ENCODE peak calls at places on chromosome 1, in five cellular contexts. One of them, this sample, is unnamed.

GRCh38 chr1:192170196-192170984 is 12.1 kb downstream of the RGS18 start:
- DNase-seq in endothelial cell: no peak
- DNase-seq in neural progenitor cell: no peak
- DNase-seq in GM06990: no peak
- DNase-seq in progenitor cell of endocrine pancreas: no peak
- DNase-seq in this sample: no peak

GRCh38 chr1:15083578-15083977 is 70.0 kb upstream of the TMEM51 start:
- DNase-seq in endothelial cell: no peak
- DNase-seq in neural progenitor cell: no peak
- DNase-seq in GM06990: no peak
- DNase-seq in progenitor cell of endocrine pancreas: no peak
- DNase-seq in this sample: no peak

GRCh38 chr1:152886090-152886489 is 8.0 kb downstream of the SMCP start:
- DNase-seq in endothelial cell: no peak
- DNase-seq in neural progenitor cell: no peak
- DNase-seq in GM06990: no peak
- DNase-seq in progenitor cell of endocrine pancreas: no peak
- DNase-seq in this sample: no peak

GRCh38 chr1:16189921-16190499 is 22.4 kb downstream of the ARHGEF19 start:
- DNase-seq in endothelial cell: no peak
- DNase-seq in neural progenitor cell: no peak
- DNase-seq in GM06990: no peak
- DNase-seq in progenitor cell of endocrine pancreas: no peak
- DNase-seq in this sample: no peak

GRCh38 chr1:234770924-234771540 is 161.1 kb upstream of the IRF2BP2 start:
- DNase-seq in endothelial cell: no peak
- DNase-seq in neural progenitor cell: no peak
- DNase-seq in GM06990: no peak
- DNase-seq in progenitor cell of endocrine pancreas: no peak
- DNase-seq in this sample: no peak

GRCh38 chr1:112298558-112298957 is 97.5 kb upstream of the CTTNBP2NL start:
- DNase-seq in endothelial cell: peak; percentile 71
- DNase-seq in neural progenitor cell: peak; percentile 80
- DNase-seq in GM06990: no peak
- DNase-seq in progenitor cell of endocrine pancreas: peak; percentile 14
- DNase-seq in this sample: peak; percentile 71

GRCh38 chr1:24362982-24363614 is 43.9 kb downstream of the GRHL3 start:
- DNase-seq in endothelial cell: no peak
- DNase-seq in neural progenitor cell: no peak
- DNase-seq in GM06990: no peak
- DNase-seq in progenitor cell of endocrine pancreas: no peak
- DNase-seq in this sample: no peak

GRCh38 chr1:173139706-173140105 is 67.4 kb downstream of the TNFSF4 start:
- DNase-seq in endothelial cell: no peak
- DNase-seq in neural progenitor cell: no peak
- DNase-seq in GM06990: no peak
- DNase-seq in progenitor cell of endocrine pancreas: no peak
- DNase-seq in this sample: no peak

GRCh38 chr1:207243756-207244408 is 77.6 kb upstream of the CD55 start:
- DNase-seq in endothelial cell: no peak
- DNase-seq in neural progenitor cell: no peak
- DNase-seq in GM06990: no peak
- DNase-seq in progenitor cell of endocrine pancreas: no peak
- DNase-seq in this sample: no peak

GRCh38 chr1:116712510-116712909 is 41.7 kb upstream of the CD2 start:
- DNase-seq in endothelial cell: no peak
- DNase-seq in neural progenitor cell: no peak
- DNase-seq in GM06990: no peak
- DNase-seq in progenitor cell of endocrine pancreas: no peak
- DNase-seq in this sample: no peak

GRCh38 chr1:52348704-52349301 is 17.2 kb downstream of the CC2D1B start:
- DNase-seq in endothelial cell: peak; percentile 50
- DNase-seq in neural progenitor cell: peak; percentile 71
- DNase-seq in GM06990: no peak
- DNase-seq in progenitor cell of endocrine pancreas: no peak
- DNase-seq in this sample: no peak

GRCh38 chr1:15680131-15680530 is 4.0 kb upstream of the PLEKHM2 start:
- DNase-seq in endothelial cell: no peak
- DNase-seq in neural progenitor cell: no peak
- DNase-seq in GM06990: no peak
- DNase-seq in progenitor cell of endocrine pancreas: no peak
- DNase-seq in this sample: no peak

GRCh38 chr1:93708734-93709481 is 27.3 kb upstream of the BCAR3 start:
- DNase-seq in endothelial cell: no peak
- DNase-seq in neural progenitor cell: no peak
- DNase-seq in GM06990: peak; percentile 60
- DNase-seq in progenitor cell of endocrine pancreas: no peak
- DNase-seq in this sample: no peak

GRCh38 chr1:59446257-59446901 is 149.5 kb downstream of the FGGY start:
- DNase-seq in endothelial cell: no peak
- DNase-seq in neural progenitor cell: peak; percentile 3
- DNase-seq in GM06990: no peak
- DNase-seq in progenitor cell of endocrine pancreas: no peak
- DNase-seq in this sample: no peak

GRCh38 chr1:187262731-187263130 is 434.0 kb downstream of the PLA2G4A start:
- DNase-seq in endothelial cell: no peak
- DNase-seq in neural progenitor cell: no peak
- DNase-seq in GM06990: no peak
- DNase-seq in progenitor cell of endocrine pancreas: no peak
- DNase-seq in this sample: no peak

GRCh38 chr1:204285438-204286322 is 71.9 kb upstream of the GOLT1A start:
- DNase-seq in endothelial cell: no peak
- DNase-seq in neural progenitor cell: no peak
- DNase-seq in GM06990: no peak
- DNase-seq in progenitor cell of endocrine pancreas: no peak
- DNase-seq in this sample: no peak

GRCh38 chr1:109775408-109775807 is 11.7 kb upstream of the EPS8L3 start:
- DNase-seq in endothelial cell: no peak
- DNase-seq in neural progenitor cell: no peak
- DNase-seq in GM06990: no peak
- DNase-seq in progenitor cell of endocrine pancreas: no peak
- DNase-seq in this sample: no peak

GRCh38 chr1:234932106-234932505 is 196.5 kb downstream of the TOMM20 start:
- DNase-seq in endothelial cell: no peak
- DNase-seq in neural progenitor cell: no peak
- DNase-seq in GM06990: no peak
- DNase-seq in progenitor cell of endocrine pancreas: no peak
- DNase-seq in this sample: no peak

GRCh38 chr1:99650773-99651437 is 5.0 kb downstream of the PALMD start:
- DNase-seq in endothelial cell: no peak
- DNase-seq in neural progenitor cell: peak; percentile 28
- DNase-seq in GM06990: no peak
- DNase-seq in progenitor cell of endocrine pancreas: no peak
- DNase-seq in this sample: no peak

GRCh38 chr1:224433041-224433670 is 1.4 kb downstream of the WDR26 start:
- DNase-seq in endothelial cell: peak; percentile 18
- DNase-seq in neural progenitor cell: peak; percentile 39
- DNase-seq in GM06990: no peak
- DNase-seq in progenitor cell of endocrine pancreas: no peak
- DNase-seq in this sample: no peak

GRCh38 chr1:151047591-151047924 is at the start of gene C1orf56:
- DNase-seq in endothelial cell: peak; percentile 53
- DNase-seq in neural progenitor cell: peak; percentile 84
- DNase-seq in GM06990: peak; percentile 80
- DNase-seq in progenitor cell of endocrine pancreas: peak; percentile 54
- DNase-seq in this sample: no peak

GRCh38 chr1:222792744-222793143 is 22.1 kb upstream of the DISP1 start:
- DNase-seq in endothelial cell: no peak
- DNase-seq in neural progenitor cell: peak; percentile 44
- DNase-seq in GM06990: no peak
- DNase-seq in progenitor cell of endocrine pancreas: no peak
- DNase-seq in this sample: no peak

GRCh38 chr1:46606255-46606965 is 2.3 kb upstream of the MKNK1 start:
- DNase-seq in endothelial cell: no peak
- DNase-seq in neural progenitor cell: no peak
- DNase-seq in GM06990: no peak
- DNase-seq in progenitor cell of endocrine pancreas: no peak
- DNase-seq in this sample: no peak

DNA sequence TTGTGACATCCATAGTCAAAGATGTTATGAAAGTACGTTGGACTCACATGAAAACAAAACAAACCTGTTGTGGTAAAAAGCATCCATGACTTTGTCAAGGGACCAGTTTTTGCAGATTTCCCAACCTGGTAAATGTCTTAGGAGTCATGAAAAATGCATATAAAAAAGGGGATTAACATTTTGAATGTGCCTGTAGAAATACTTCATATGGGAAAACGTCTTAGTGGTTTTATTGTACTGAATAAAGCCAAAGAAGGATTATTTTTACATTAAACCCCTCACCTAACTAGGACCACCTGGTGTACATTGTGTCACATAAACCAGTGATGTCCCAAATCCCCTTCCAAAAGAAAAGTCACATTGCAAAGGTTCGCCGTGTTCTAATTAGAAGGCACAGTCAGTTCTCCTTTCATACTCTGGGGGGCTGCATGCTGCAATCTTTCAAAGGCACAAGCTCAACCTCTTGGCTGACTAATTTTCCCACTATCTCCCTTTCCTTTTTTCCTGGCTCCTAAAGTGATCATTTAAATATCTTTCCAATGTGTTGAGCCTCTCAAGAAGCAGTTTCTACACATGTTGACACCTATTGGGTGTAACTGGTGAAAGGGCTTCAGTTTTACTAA is 119.8 kb upstream of the SPAG17 start:
- DNase-seq in endothelial cell: peak; percentile 22
- DNase-seq in neural progenitor cell: peak; percentile 64
- DNase-seq in GM06990: no peak
- DNase-seq in progenitor cell of endocrine pancreas: no peak
- DNase-seq in this sample: no peak
- TF ChIP-seq CTCF in endothelial cell: peak; percentile 36
- TF ChIP-seq CTCF in neural progenitor cell: peak; percentile 63
- TF ChIP-seq CTCF in GM06990: peak; percentile 41
- TF ChIP-seq CTCF in progenitor cell of endocrine pancreas: peak; percentile 52
- TF ChIP-seq CTCF in this sample: no peak

GRCh38 chr1:85502625-85503083 is 37.7 kb upstream of the DDAH1 start:
- DNase-seq in endothelial cell: peak; percentile 54
- DNase-seq in neural progenitor cell: peak; percentile 69
- DNase-seq in GM06990: no peak
- DNase-seq in progenitor cell of endocrine pancreas: no peak
- DNase-seq in this sample: no peak
- TF ChIP-seq CTCF in endothelial cell: peak; percentile 82
- TF ChIP-seq CTCF in neural progenitor cell: peak; percentile 66
- TF ChIP-seq CTCF in GM06990: peak; percentile 33
- TF ChIP-seq CTCF in progenitor cell of endocrine pancreas: peak; percentile 73
- TF ChIP-seq CTCF in this sample: no peak

GRCh38 chr1:81547912-81548303 is 252.8 kb upstream of the ADGRL2 start:
- DNase-seq in endothelial cell: no peak
- DNase-seq in neural progenitor cell: no peak
- DNase-seq in GM06990: peak; percentile 62
- DNase-seq in progenitor cell of endocrine pancreas: no peak
- DNase-seq in this sample: no peak

GRCh38 chr1:81547261-81547911 is 253.3 kb upstream of the ADGRL2 start:
- DNase-seq in endothelial cell: no peak
- DNase-seq in neural progenitor cell: peak; percentile 67
- DNase-seq in GM06990: no peak
- DNase-seq in progenitor cell of endocrine pancreas: no peak
- DNase-seq in this sample: no peak

GRCh38 chr1:81550753-81551152 is 250.0 kb upstream of the ADGRL2 start:
- DNase-seq in endothelial cell: no peak
- DNase-seq in neural progenitor cell: no peak
- DNase-seq in GM06990: no peak
- DNase-seq in progenitor cell of endocrine pancreas: no peak
- DNase-seq in this sample: no peak

GRCh38 chr1:81548918-81549587 is 251.7 kb upstream of the ADGRL2 start:
- DNase-seq in endothelial cell: no peak
- DNase-seq in neural progenitor cell: no peak
- DNase-seq in GM06990: peak; percentile 59
- DNase-seq in progenitor cell of endocrine pancreas: no peak
- DNase-seq in this sample: no peak

GRCh38 chr1:81549588-81550127 is 251.1 kb upstream of the ADGRL2 start:
- DNase-seq in endothelial cell: no peak
- DNase-seq in neural progenitor cell: peak; percentile 52
- DNase-seq in GM06990: no peak
- DNase-seq in progenitor cell of endocrine pancreas: no peak
- DNase-seq in this sample: no peak
- TF ChIP-seq CTCF in endothelial cell: peak; percentile 34
- TF ChIP-seq CTCF in neural progenitor cell: peak; percentile 65
- TF ChIP-seq CTCF in GM06990: peak; percentile 65
- TF ChIP-seq CTCF in progenitor cell of endocrine pancreas: peak; percentile 46
- TF ChIP-seq CTCF in this sample: no peak

GRCh38 chr1:212967767-212968166 is 17.4 kb downstream of the VASH2 start:
- DNase-seq in endothelial cell: peak; percentile 35
- DNase-seq in neural progenitor cell: peak; percentile 51
- DNase-seq in GM06990: no peak
- DNase-seq in progenitor cell of endocrine pancreas: no peak
- DNase-seq in this sample: no peak
- TF ChIP-seq CTCF in endothelial cell: peak; percentile 68
- TF ChIP-seq CTCF in neural progenitor cell: peak; percentile 61
- TF ChIP-seq CTCF in GM06990: peak; percentile 60
- TF ChIP-seq CTCF in progenitor cell of endocrine pancreas: peak; percentile 55
- TF ChIP-seq CTCF in this sample: no peak

GRCh38 chr1:169105434-169106094 is 926 bp upstream of the ATP1B1 start:
- DNase-seq in endothelial cell: peak; percentile 57
- DNase-seq in neural progenitor cell: peak; percentile 87
- DNase-seq in GM06990: peak; percentile 52
- DNase-seq in progenitor cell of endocrine pancreas: peak; percentile 79
- DNase-seq in this sample: peak; percentile 41
- TF ChIP-seq CTCF in endothelial cell: no peak
- TF ChIP-seq CTCF in neural progenitor cell: peak; percentile 14
- TF ChIP-seq CTCF in GM06990: no peak
- TF ChIP-seq CTCF in progenitor cell of endocrine pancreas: no peak
- TF ChIP-seq CTCF in this sample: no peak

GRCh38 chr1:183942933-183943693 is 94.4 kb downstream of the COLGALT2 start:
- DNase-seq in endothelial cell: no peak
- DNase-seq in neural progenitor cell: peak; percentile 84
- DNase-seq in GM06990: no peak
- DNase-seq in progenitor cell of endocrine pancreas: no peak
- DNase-seq in this sample: no peak
- TF ChIP-seq CTCF in endothelial cell: no peak
- TF ChIP-seq CTCF in neural progenitor cell: no peak
- TF ChIP-seq CTCF in GM06990: no peak
- TF ChIP-seq CTCF in progenitor cell of endocrine pancreas: no peak
- TF ChIP-seq CTCF in this sample: no peak

GRCh38 chr1:18511469-18511997 is 30.8 kb downstream of the KLHDC7A start:
- DNase-seq in endothelial cell: no peak
- DNase-seq in neural progenitor cell: peak; percentile 24
- DNase-seq in GM06990: no peak
- DNase-seq in progenitor cell of endocrine pancreas: no peak
- DNase-seq in this sample: no peak
- TF ChIP-seq CTCF in endothelial cell: no peak
- TF ChIP-seq CTCF in neural progenitor cell: peak; percentile 43
- TF ChIP-seq CTCF in GM06990: no peak
- TF ChIP-seq CTCF in progenitor cell of endocrine pancreas: no peak
- TF ChIP-seq CTCF in this sample: no peak

GRCh38 chr1:228180271-228180987 is 14.8 kb downstream of the IBA57 start:
- DNase-seq in endothelial cell: no peak
- DNase-seq in neural progenitor cell: no peak
- DNase-seq in GM06990: no peak
- DNase-seq in progenitor cell of endocrine pancreas: no peak
- DNase-seq in this sample: no peak
- TF ChIP-seq CTCF in endothelial cell: no peak
- TF ChIP-seq CTCF in neural progenitor cell: peak; percentile 43
- TF ChIP-seq CTCF in GM06990: peak; percentile 43
- TF ChIP-seq CTCF in progenitor cell of endocrine pancreas: peak; percentile 33
- TF ChIP-seq CTCF in this sample: no peak